ENCODE peak calls at places on chromosomes 5 and 9, in nine cellular contexts. O is sciatic nerve; V is mesothelial cell of epicardium; A is hepatocyte; F is effector CD4-positive, alpha-beta T cell; S is GM04504; N is T-cell; H is keratinocyte; K is GM10248. D is an unnamed sample.

GRCh38 chr9:130343445-130343918 is 77.9 kb downstream of the HMCN2 start:
- DNase-seq in V (peak; percentile 58), A (no peak), H (no peak), N (no peak), S (no peak), O (no peak), F (peak; percentile 11), K (no peak), D (no peak)

GRCh38 chr5:178234121-178234752 is 1.6 kb upstream of the PHYKPL start:
- DNase-seq in H (no peak), F (no peak), S (no peak), V (no peak), O (no peak), N (no peak), A (no peak), K (no peak), D (no peak)

GRCh38 chr5:102975457-102976182 is 144.3 kb downstream of the GIN1 start:
- DNase-seq in K (no peak), V (no peak), S (peak; percentile 17), H (no peak), A (no peak), O (no peak), F (no peak), N (no peak), D (no peak)

GRCh38 chr9:126886194-126886830 is 25.9 kb downstream of the ZBTB34 start:
- DNase-seq in H (no peak), O (no peak), V (no peak), A (no peak), K (no peak), F (no peak), N (no peak), S (no peak), D (no peak)

GRCh38 chr5:15533124-15533893 is 33.3 kb downstream of the FBXL7 start:
- DNase-seq in F (no peak), V (no peak), H (no peak), N (no peak), O (no peak), S (peak; percentile 71), K (no peak), A (no peak), D (no peak)

GRCh38 chr5:168047043-168047668 is 244.3 kb upstream of the WWC1 start:
- DNase-seq in V (peak; percentile 53), K (peak; percentile 23), A (peak; percentile 70), H (peak; percentile 11), S (peak; percentile 10), O (peak; percentile 58), F (no peak), N (no peak), D (peak; percentile 71)

GRCh38 chr9:70574222-70574837 is 159.9 kb upstream of the KLF9 start:
- DNase-seq in O (no peak), K (no peak), A (no peak), V (no peak), F (no peak), S (no peak), N (no peak), H (no peak), D (no peak)

GRCh38 chr9:33186457-33187168 is 19.5 kb upstream of the B4GALT1 start:
- DNase-seq in F (no peak), V (no peak), N (no peak), A (peak; percentile 74), H (no peak), K (no peak), O (no peak), S (no peak), D (no peak)

GRCh38 chr9:86795861-86796497 is 151.3 kb downstream of the GAS1 start:
- DNase-seq in O (peak; percentile 67), K (no peak), F (no peak), S (peak; percentile 89), H (no peak), N (no peak), V (no peak), A (peak; percentile 37), D (no peak)

GRCh38 chr9:2816476-2817141 is 27.3 kb downstream of the PUM3 start:
- DNase-seq in O (no peak), S (no peak), K (no peak), H (no peak), V (no peak), A (peak; percentile 38), N (no peak), F (no peak), D (peak; percentile 47)

GRCh38 chr5:169742773-169743296 is 105.8 kb downstream of the DOCK2 start:
- DNase-seq in N (no peak), H (no peak), F (no peak), K (no peak), A (no peak), V (no peak), O (no peak), S (peak; percentile 84), D (no peak)

GRCh38 chr5:14850419-14851066 is 21.0 kb downstream of the ANKH start:
- DNase-seq in S (no peak), F (no peak), A (no peak), H (no peak), V (no peak), O (no peak), N (no peak), K (no peak), D (no peak)

GRCh38 chr9:13513710-13514444 is 234.4 kb upstream of the MPDZ start:
- DNase-seq in V (peak; percentile 45), F (no peak), A (peak; percentile 34), H (peak; percentile 67), O (no peak), K (no peak), S (peak; percentile 3), N (no peak), D (no peak)

GRCh38 chr5:179780343-179780742 is 13.4 kb upstream of the LTC4S start:
- DNase-seq in N (no peak), S (no peak), V (no peak), K (no peak), H (no peak), A (no peak), O (no peak), F (no peak), D (no peak)

D was measured in Calu3.